ENCODE peak calls at places on chromosomes 5 and 9, in eight cellular contexts. B, E, M, D, X, Z, G and C are unnamed samples. For H3K9me3, the result is how much of the 10 kb centered on the place peaks cover.

GRCh38 chr9:137833721-137834613 is 43.6 kb upstream of the CACNA1B start:
- DNase-seq in B (no peak), E (no peak), M (no peak), D (no peak), X (no peak), Z (no peak), G (no peak), C (no peak)

GRCh38 chr5:140321796-140322195 is 18.9 kb upstream of the PFDN1 start:
- DNase-seq in B (no peak), E (peak), M (no peak), D (no peak), X (no peak), Z (no peak), G (no peak), C (no peak)

GRCh38 chr5:181159286-181160143 is 12.1 kb downstream of the OR2V2 start:
- DNase-seq in B (peak), E (peak), M (peak), D (peak), X (peak), Z (peak), G (peak), C (peak)

GRCh38 chr9:108709126-108709525 is 146.7 kb downstream of the ACTL7B start:
- DNase-seq in B (no peak), E (no peak), M (no peak), D (no peak), X (no peak), Z (no peak), G (no peak), C (no peak)

GRCh38 chr9:114177423-114178064 is 22.2 kb downstream of the COL27A1 start:
- DNase-seq in B (peak), E (peak), M (no peak), D (no peak), X (no peak), Z (peak), G (no peak), C (no peak)

GRCh38 chr5:59236996-59237395 is 654.1 kb downstream of the RAB3C start:
- DNase-seq in B (peak), E (no peak), M (no peak), D (no peak), X (no peak), Z (peak), G (no peak), C (no peak)

GRCh38 chr5:107395632-107396350 is 274.9 kb downstream of the EFNA5 start:
- DNase-seq in B (peak), E (no peak), M (no peak), D (no peak), X (no peak), Z (no peak), G (no peak), C (no peak)

GRCh38 chr5:168317096-168317520 is 25.7 kb downstream of the WWC1 start:
- DNase-seq in B (no peak), E (no peak), M (no peak), D (no peak), X (no peak), Z (no peak), G (no peak), C (no peak)

GRCh38 chr5:4640793-4641192 is 499.3 kb upstream of the ADAMTS16 start:
- DNase-seq in B (peak), E (no peak), M (no peak), D (no peak), X (no peak), Z (no peak), G (peak), C (no peak)

GRCh38 chr9:18632624-18633407 is 158.9 kb downstream of the ADAMTSL1 start:
- DNase-seq in B (peak), E (peak), M (no peak), D (no peak), X (no peak), Z (peak), G (no peak), C (no peak)

GRCh38 chr9:132197315-132197714 is 35.5 kb downstream of the NTNG2 start:
- DNase-seq in B (no peak), E (no peak), M (no peak), D (no peak), X (no peak), Z (no peak), G (no peak), C (no peak)

GRCh38 chr5:79702606-79703380 is 13.2 kb downstream of the CMYA5 start:
- DNase-seq in B (no peak), E (no peak), M (peak), D (no peak), X (no peak), Z (peak), G (no peak), C (no peak)

GRCh38 chr5:162768962-162769464 is 668.4 kb upstream of the CCNG1 start:
- DNase-seq in B (no peak), E (no peak), M (no peak), D (no peak), X (no peak), Z (no peak), G (peak), C (no peak)

GRCh38 chr5:26791021-26791420 is 247.4 kb downstream of the CDH9 start:
- DNase-seq in B (no peak), E (no peak), M (no peak), D (no peak), X (no peak), Z (no peak), G (no peak), C (no peak)

GRCh38 chr9:110443146-110443877 is 105.6 kb upstream of the TXNDC8 start:
- DNase-seq in B (peak), E (no peak), M (no peak), D (no peak), X (no peak), Z (peak), G (no peak), C (no peak)

GRCh38 chr5:5229405-5229804 is 89.3 kb downstream of the ADAMTS16 start:
- DNase-seq in B (peak), E (no peak), M (no peak), D (no peak), X (no peak), Z (peak), G (no peak), C (no peak)

GRCh38 chr5:180114304-180115003 is 42.9 kb upstream of the RNF130 start:
- DNase-seq in B (no peak), E (no peak), M (no peak), D (no peak), X (no peak), Z (no peak), G (no peak), C (no peak)

GRCh38 chr9:120931278-120932085 is 4.9 kb upstream of the TRAF1 start:
- DNase-seq in B (peak), E (peak), M (peak), D (peak), X (no peak), Z (peak), G (no peak), C (peak)

GRCh38 chr5:110726249-110727024 is at the start of gene TMEM232:
- DNase-seq in B (peak), E (peak), M (peak), D (peak), X (peak), Z (peak), G (peak), C (peak)

GRCh38 chr5:169668732-169669131 is 31.7 kb downstream of the DOCK2 start:
- DNase-seq in B (peak), E (no peak), M (no peak), D (no peak), X (no peak), Z (peak), G (no peak), C (no peak)

GRCh38 chr5:92909545-92909962 is 671.5 kb downstream of the NR2F1-AS1 start:
- DNase-seq in B (no peak), E (no peak), M (no peak), D (no peak), X (no peak), Z (peak), G (peak), C (no peak)

GRCh38 chr9:35749515-35750255 is 598 bp downstream of the RGP1 start:
- DNase-seq in B (no peak), E (peak), M (peak), D (peak), X (peak), Z (no peak), G (no peak), C (no peak)

GRCh38 chr5:14534773-14535172 is 46.8 kb upstream of the OTULINL start:
- DNase-seq in B (no peak), E (no peak), M (no peak), D (no peak), X (no peak), Z (peak), G (no peak), C (no peak)

GRCh38 chr5:30918171-30918570 is 275.3 kb upstream of the CDH6 start:
- DNase-seq in B (peak), E (no peak), M (no peak), D (no peak), X (no peak), Z (peak), G (no peak), C (no peak)

GRCh38 chr9:97705354-97705950 is 8.3 kb upstream of the XPA start:
- DNase-seq in B (peak), E (no peak), M (no peak), D (no peak), X (no peak), Z (peak), G (no peak), C (no peak)

GRCh38 chr5:91301459-91301858 is 81.7 kb downstream of the ARRDC3 start:
- DNase-seq in B (no peak), E (no peak), M (no peak), D (no peak), X (no peak), Z (peak), G (no peak), C (no peak)

GRCh38 chr9:26812217-26812616 is 80.4 kb downstream of the CAAP1 start:
- DNase-seq in B (no peak), E (no peak), M (no peak), D (no peak), X (no peak), Z (no peak), G (no peak), C (no peak)

GRCh38 chr9:133527444-133527920 is 2.7 kb upstream of the MYMK start:
- DNase-seq in B (no peak), E (no peak), M (no peak), D (peak), X (no peak), Z (peak), G (no peak), C (no peak)

DNA sequence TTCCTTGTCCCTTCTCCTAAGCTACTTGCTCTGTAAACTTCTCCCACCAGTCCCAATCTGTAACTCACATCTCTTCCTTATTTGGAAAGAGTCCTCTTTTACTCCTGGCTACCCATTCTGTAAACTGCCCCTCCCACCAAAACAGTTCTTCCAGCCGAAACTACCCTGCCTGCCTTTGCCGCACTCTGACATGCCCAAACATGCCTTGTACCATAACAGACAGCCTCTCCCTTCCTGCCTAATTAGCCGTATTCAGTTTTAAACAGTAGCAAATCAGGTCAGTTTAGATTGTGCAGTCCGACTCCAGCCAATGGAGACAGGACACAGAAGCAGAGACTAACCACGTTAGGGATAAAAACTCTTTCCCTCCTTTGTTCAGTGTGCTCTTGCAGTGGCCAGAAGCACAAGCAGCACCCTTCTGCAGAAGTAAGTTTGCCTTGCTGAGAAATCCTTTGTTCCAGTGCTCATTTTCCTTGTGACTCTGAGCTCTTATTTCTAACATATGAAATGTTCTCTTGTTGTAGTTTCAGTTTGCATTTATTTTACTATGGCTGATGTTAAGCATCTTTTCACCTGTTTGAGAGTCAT is 5.4 kb upstream of the GLT6D1 start:
- DNase-seq in B (no peak), E (no peak), M (no peak), D (no peak), X (no peak), Z (no peak), G (no peak), C (no peak)
- H3K9me3 ChIP-seq in B (under half), E (under half), M (under half), D (under half), X (under half), Z (under half), G (under half), C (under half)

DNA sequence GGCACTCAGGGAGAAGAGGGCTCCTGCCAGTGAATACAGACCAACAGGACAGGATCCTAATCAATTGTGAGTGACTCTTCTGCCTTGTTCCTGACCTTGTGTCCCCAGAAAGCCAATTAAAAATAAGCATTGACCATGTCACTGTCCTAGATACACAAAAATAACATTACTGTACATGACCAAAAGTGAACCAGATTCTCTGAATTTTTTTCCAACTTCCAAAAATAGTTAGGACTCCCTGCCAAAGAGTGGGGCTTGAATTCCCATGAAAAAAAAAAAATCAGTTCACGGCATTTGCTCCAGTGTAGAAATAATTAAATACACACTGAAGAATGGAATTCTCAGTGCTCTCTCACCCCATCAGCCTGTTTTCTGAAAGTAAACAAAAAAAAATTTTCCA is 63.4 kb upstream of the MAP3K1 start:
- DNase-seq in B (no peak), E (no peak), M (no peak), D (no peak), X (no peak), Z (no peak), G (no peak), C (no peak)
- H3K9me3 ChIP-seq in B (under half), E (under half), M (under half), D (under half), X (under half), Z (under half), G (under half), C (under half)

DNA sequence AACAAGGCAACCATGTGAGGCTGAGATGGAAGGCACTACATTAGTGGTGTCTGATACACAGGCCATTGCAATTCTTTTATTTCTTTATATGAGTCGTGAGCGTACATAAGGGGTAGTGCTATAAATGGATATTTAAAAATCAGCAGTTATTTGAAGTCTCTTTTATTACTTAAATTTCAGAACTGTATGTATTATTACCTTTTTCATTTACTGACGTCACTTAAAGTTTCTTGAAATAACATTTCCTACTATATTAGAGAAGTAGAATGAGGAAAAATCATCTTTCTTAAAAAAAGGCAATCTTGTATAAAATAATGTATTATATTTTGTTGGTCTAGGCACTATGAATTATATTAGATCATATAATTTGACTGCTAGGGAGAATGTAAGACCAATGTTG is 280.9 kb upstream of the CYLC2 start:
- DNase-seq in B (no peak), E (no peak), M (no peak), D (no peak), X (no peak), Z (no peak), G (no peak), C (no peak)
- H3K9me3 ChIP-seq in B (under half), E (under half), M (under half), D (under half), X (under half), Z (under half), G (under half), C (under half)

DNA sequence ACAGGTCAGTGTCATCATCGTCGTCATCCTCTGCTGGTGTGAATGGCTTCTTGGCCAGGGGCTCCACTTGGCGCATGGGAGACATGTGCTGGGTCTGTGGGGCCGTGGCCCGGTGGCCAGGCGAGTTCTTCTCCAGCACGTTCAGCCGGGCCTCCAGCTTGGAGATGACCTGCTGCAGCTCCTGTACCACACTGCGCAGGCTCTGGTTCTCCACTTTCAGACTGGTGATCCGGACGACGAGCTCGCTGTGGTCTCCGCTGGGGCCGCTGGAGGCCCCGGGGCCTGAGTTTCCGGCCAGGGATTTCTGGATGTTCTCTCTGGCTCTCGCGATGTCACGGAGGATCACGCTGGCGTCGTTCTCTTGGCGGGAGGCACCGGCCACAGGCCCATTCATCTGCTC is 40.6 kb downstream of the ZNF484 start:
- DNase-seq in B (no peak), E (no peak), M (no peak), D (no peak), X (no peak), Z (no peak), G (no peak), C (no peak)
- H3K9me3 ChIP-seq in B (under half), E (under half), M (under half), D (under half), X (under half), Z (under half), G (under half), C (under half)

GRCh38 chr5:1330146-1330846 is 14.6 kb downstream of the CLPTM1L start:
- DNase-seq in B (no peak), E (no peak), M (no peak), D (no peak), X (no peak), Z (no peak), G (no peak), C (no peak)
- H3K9me3 ChIP-seq in B (under half), E (under half), M (under half), D (under half), X (under half), Z (under half), G (under half), C (under half)

GRCh38 chr5:267716-268115 is 3.7 kb upstream of the PDCD6 start:
- DNase-seq in B (no peak), E (no peak), M (no peak), D (no peak), X (no peak), Z (no peak), G (no peak), C (no peak)

GRCh38 chr5:270340-270739 is 1.1 kb upstream of the PDCD6 start:
- DNase-seq in B (no peak), E (no peak), M (no peak), D (no peak), X (no peak), Z (no peak), G (no peak), C (no peak)

DNA sequence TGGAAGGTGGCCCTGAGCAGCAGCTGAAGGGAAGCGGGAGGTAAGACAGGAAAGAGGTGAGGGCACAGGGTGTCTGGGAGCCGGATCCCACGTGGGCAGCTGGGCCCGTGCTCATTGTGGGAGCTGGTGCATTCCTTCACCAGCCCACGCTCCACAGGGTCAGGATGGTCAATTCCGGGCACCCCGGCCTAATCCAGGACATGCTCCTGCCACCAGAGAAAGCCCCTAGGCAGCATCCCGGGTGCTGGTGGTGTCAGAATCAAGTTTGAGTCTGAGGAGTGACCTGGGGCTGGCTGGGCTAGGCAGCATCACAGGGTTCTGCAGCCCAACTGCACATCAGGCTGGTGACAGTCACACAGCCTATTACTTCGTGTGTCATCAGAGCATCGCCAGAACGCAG is 7.1 kb upstream of the PDCD6 start:
- DNase-seq in B (no peak), E (no peak), M (no peak), D (no peak), X (no peak), Z (peak), G (no peak), C (no peak)
- H3K9me3 ChIP-seq in B (under half), E (under half), M (under half), D (under half), X (under half), Z (under half), G (under half), C (under half)

GRCh38 chr5:24816206-24816605 is 171.4 kb upstream of the CDH10 start:
- DNase-seq in B (peak), E (no peak), M (no peak), D (no peak), X (no peak), Z (no peak), G (no peak), C (no peak)
- H3K9me3 ChIP-seq in B (under half), E (under half), M (under half), D (under half), X (under half), Z (under half), G (under half), C (under half)

GRCh38 chr9:122684851-122685250 is 9.9 kb downstream of the OR1L3 start:
- DNase-seq in B (no peak), E (no peak), M (no peak), D (no peak), X (no peak), Z (no peak), G (no peak), C (no peak)
- H3K9me3 ChIP-seq in B (under half), E (under half), M (under half), D (under half), X (under half), Z (under half), G (under half), C (under half)